ENCODE peak calls at places on chromosomes 4 and X, in eight cellular contexts. H is A549; G is CD4-positive, alpha-beta T cell; X is lower lobe of right lung; S is vagina; K is uterus; I is effector memory CD4-positive, alpha-beta T cell; E is breast epithelium. J is an unnamed sample.
A peak's percentile ranks its signal among the peaks of the same experiment; 100 is the strongest.

GRCh38 chr4:1471443-1472147 is 65.4 kb upstream of the NKX1-1 start:
- DNase-seq in H (no peak), G (no peak), X (peak; percentile 32), S (no peak), K (peak; percentile 7), I (no peak), E (peak; percentile 22), J (no peak)

GRCh38 chr4:61675464-61675863 is 475.3 kb downstream of the ADGRL3 start:
- DNase-seq in H (no peak), G (no peak), X (no peak), S (no peak), K (no peak), I (no peak), E (no peak), J (no peak)

GRCh38 chr4:19803406-19803805 is 448.3 kb upstream of the SLIT2 start:
- DNase-seq in H (no peak), G (no peak), X (no peak), S (no peak), K (no peak), I (no peak), E (no peak), J (no peak)

GRCh38 chr4:1360423-1361283 is 13.6 kb downstream of the UVSSA start:
- DNase-seq in H (no peak), G (no peak), X (no peak), S (no peak), K (no peak), I (no peak), E (no peak), J (no peak)

GRCh38 chr4:37802068-37802666 is 24.3 kb upstream of the PGM2 start:
- DNase-seq in H (peak; percentile 79), G (no peak), X (peak; percentile 60), S (no peak), K (peak; percentile 21), I (no peak), E (peak; percentile 55), J (no peak)

GRCh38 chrX:1394731-1395501 is 3.0 kb upstream of the SLC25A6 start:
- DNase-seq in H (no peak), G (no peak), X (peak; percentile 41), S (no peak), K (peak; percentile 15), I (no peak), E (peak; percentile 44), J (no peak)

GRCh38 chr4:80134936-80135701 is 62.1 kb upstream of the ANTXR2 start:
- DNase-seq in H (no peak), G (no peak), X (no peak), S (no peak), K (no peak), I (no peak), E (no peak), J (no peak)

GRCh38 chr4:168319486-168320019 is 1.0 kb upstream of the DDX60 start:
- DNase-seq in H (no peak), G (no peak), X (no peak), S (no peak), K (no peak), I (no peak), E (no peak), J (no peak)

GRCh38 chrX:25561190-25561589 is 545.4 kb upstream of the ARX start:
- DNase-seq in H (no peak), G (no peak), X (no peak), S (no peak), K (no peak), I (no peak), E (no peak), J (no peak)

GRCh38 chr4:123672987-123673386 is 276.4 kb downstream of the SPRY1 start:
- DNase-seq in H (peak; percentile 3), G (no peak), X (no peak), S (no peak), K (no peak), I (no peak), E (no peak), J (no peak)

GRCh38 chrX:10486373-10486772 is 134.0 kb downstream of the MID1 start:
- DNase-seq in H (peak; percentile 38), G (no peak), X (no peak), S (no peak), K (no peak), I (no peak), E (no peak), J (no peak)

GRCh38 chr4:85094735-85095134 is 128.2 kb upstream of the WDFY3 start:
- DNase-seq in H (no peak), G (no peak), X (no peak), S (no peak), K (no peak), I (no peak), E (no peak), J (no peak)

GRCh38 chr4:128973384-128973783 is 120.0 kb downstream of the SCLT1 start:
- DNase-seq in H (no peak), G (no peak), X (no peak), S (no peak), K (no peak), I (no peak), E (no peak), J (no peak)
- H3K27ac ChIP-seq in H (no peak overlapping the region), G (no peak overlapping the region), X (no peak overlapping the region), S (no peak overlapping the region), K (no peak overlapping the region), I (no peak overlapping the region), E (no peak overlapping the region), J (no peak overlapping the region)

DNA sequence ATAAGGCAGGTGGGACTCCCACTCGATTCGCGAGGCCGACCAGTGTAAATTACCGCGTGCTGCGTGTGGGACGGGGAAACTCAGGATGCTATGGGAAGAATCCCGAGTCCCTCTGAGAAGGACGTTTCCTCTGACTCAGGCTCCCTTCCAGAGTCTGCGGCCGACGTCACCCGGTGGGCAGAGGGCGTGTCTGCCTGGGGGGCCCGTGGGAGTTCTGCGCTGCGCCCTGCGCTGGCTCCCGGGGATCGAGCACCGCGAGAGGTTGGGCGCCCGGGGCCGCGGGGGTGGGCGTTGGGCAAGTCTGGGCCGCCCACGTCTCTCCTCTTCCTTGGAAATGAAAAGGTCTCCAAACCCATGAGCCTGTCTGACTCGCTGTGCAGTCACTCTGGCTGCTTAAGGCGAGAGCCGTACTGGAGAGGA is 546 bp downstream of the NIPAL1 start:
- DNase-seq in H (peak; percentile 20), G (no peak), X (peak; percentile 52), S (no peak), K (peak; percentile 30), I (peak; percentile 21), E (peak; percentile 55), J (peak; percentile 79)
- H3K27ac ChIP-seq in H (peak overlapping the region; percentile 79), G (no peak overlapping the region), X (no peak overlapping the region), S (peak overlapping the region; percentile 60), K (no peak overlapping the region), I (no peak overlapping the region), E (peak overlapping the region; percentile 75), J (no peak overlapping the region)

GRCh38 chrX:68693481-68694410 is 46.3 kb downstream of the STARD8 start:
- DNase-seq in H (no peak), G (no peak), X (peak; percentile 85), S (no peak), K (peak; percentile 79), I (no peak), E (no peak), J (peak; percentile 87)
- H3K27ac ChIP-seq in H (no peak overlapping the region), G (no peak overlapping the region), X (peak overlapping the region; percentile 83), S (peak overlapping the region; percentile 58), K (peak overlapping the region; percentile 75), I (no peak overlapping the region), E (peak overlapping the region; percentile 81), J (peak overlapping the region; percentile 37)

DNA sequence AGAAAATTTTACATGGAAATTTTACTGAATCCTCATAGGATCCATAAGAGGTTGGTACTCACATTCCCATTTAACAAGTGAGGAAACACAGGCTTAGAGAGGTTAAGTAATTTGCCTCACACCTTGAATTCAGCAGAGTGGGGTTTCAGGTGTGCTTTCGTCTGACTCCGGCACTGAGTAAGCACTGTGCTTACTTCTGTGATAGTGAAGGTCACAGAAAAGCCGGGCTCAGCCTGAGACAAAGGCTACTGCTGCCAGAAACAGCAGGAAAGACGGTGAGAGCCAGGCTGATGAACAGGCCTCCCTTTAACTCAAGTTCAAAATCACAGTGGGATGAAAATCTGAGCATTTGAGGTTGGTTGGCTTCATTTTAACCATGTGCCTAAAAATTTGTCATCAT is 121.0 kb upstream of the LNX1 start:
- DNase-seq in H (no peak), G (no peak), X (no peak), S (no peak), K (no peak), I (no peak), E (no peak), J (no peak)
- H3K27ac ChIP-seq in H (no peak overlapping the region), G (no peak overlapping the region), X (no peak overlapping the region), S (no peak overlapping the region), K (no peak overlapping the region), I (no peak overlapping the region), E (no peak overlapping the region), J (no peak overlapping the region)

GRCh38 chr4:184811484-184812180 is 14.1 kb downstream of the ACSL1 start:
- DNase-seq in H (no peak), G (no peak), X (peak; percentile 78), S (no peak), K (peak; percentile 52), I (no peak), E (no peak), J (peak; percentile 64)
- H3K27ac ChIP-seq in H (peak overlapping the region; percentile 83), G (no peak overlapping the region), X (peak overlapping the region; percentile 1), S (no peak overlapping the region), K (no peak overlapping the region), I (no peak overlapping the region), E (no peak overlapping the region), J (no peak overlapping the region)